ENCODE peak calls at places on chromosome 12, in nine cellular contexts. One of them, this sample, is unnamed.

GRCh38 chr12:120350576-120351350 is 18.2 kb downstream of the MSI1 start:
- DNase-seq in HTR-8/SVneo: no peak
- DNase-seq in fibroblast of lung: no peak
- DNase-seq in HS-27A: no peak
- DNase-seq in bronchial epithelial cell: no peak
- DNase-seq in COLO829: no peak
- DNase-seq in activated T-helper 1 cell treated with Interleukin-2 at 50 U/mL for 16 hours: no peak
- DNase-seq in stimulated activated CD4-positive, alpha-beta T cell treated with anti-CD3 and anti-CD28 coated beads, Interleukin-1b, Interleukin-23, amount 100 ng/mL, for 24 hours: no peak
- DNase-seq in germinal center: no peak
- DNase-seq in this sample: no peak

GRCh38 chr12:41014643-41015020 is 173.5 kb upstream of the PDZRN4 start:
- DNase-seq in HTR-8/SVneo: no peak
- DNase-seq in fibroblast of lung: no peak
- DNase-seq in HS-27A: peak
- DNase-seq in bronchial epithelial cell: peak
- DNase-seq in COLO829: peak
- DNase-seq in activated T-helper 1 cell treated with Interleukin-2 at 50 U/mL for 16 hours: no peak
- DNase-seq in stimulated activated CD4-positive, alpha-beta T cell treated with anti-CD3 and anti-CD28 coated beads, Interleukin-1b, Interleukin-23, amount 100 ng/mL, for 24 hours: no peak
- DNase-seq in germinal center: no peak
- DNase-seq in this sample: no peak

GRCh38 chr12:115294443-115295133 is 610.6 kb upstream of the TBX3 start:
- DNase-seq in HTR-8/SVneo: no peak
- DNase-seq in fibroblast of lung: peak
- DNase-seq in HS-27A: no peak
- DNase-seq in bronchial epithelial cell: peak
- DNase-seq in COLO829: no peak
- DNase-seq in activated T-helper 1 cell treated with Interleukin-2 at 50 U/mL for 16 hours: no peak
- DNase-seq in stimulated activated CD4-positive, alpha-beta T cell treated with anti-CD3 and anti-CD28 coated beads, Interleukin-1b, Interleukin-23, amount 100 ng/mL, for 24 hours: no peak
- DNase-seq in germinal center: no peak
- DNase-seq in this sample: no peak

GRCh38 chr12:51534216-51534615 is 56.8 kb upstream of the SCN8A start:
- DNase-seq in HTR-8/SVneo: no peak
- DNase-seq in fibroblast of lung: no peak
- DNase-seq in HS-27A: no peak
- DNase-seq in bronchial epithelial cell: no peak
- DNase-seq in COLO829: no peak
- DNase-seq in activated T-helper 1 cell treated with Interleukin-2 at 50 U/mL for 16 hours: no peak
- DNase-seq in stimulated activated CD4-positive, alpha-beta T cell treated with anti-CD3 and anti-CD28 coated beads, Interleukin-1b, Interleukin-23, amount 100 ng/mL, for 24 hours: no peak
- DNase-seq in germinal center: no peak
- DNase-seq in this sample: no peak

GRCh38 chr12:95653761-95654546 is 102.7 kb upstream of the USP44 start:
- DNase-seq in HTR-8/SVneo: peak
- DNase-seq in fibroblast of lung: peak
- DNase-seq in HS-27A: no peak
- DNase-seq in bronchial epithelial cell: peak
- DNase-seq in COLO829: no peak
- DNase-seq in activated T-helper 1 cell treated with Interleukin-2 at 50 U/mL for 16 hours: no peak
- DNase-seq in stimulated activated CD4-positive, alpha-beta T cell treated with anti-CD3 and anti-CD28 coated beads, Interleukin-1b, Interleukin-23, amount 100 ng/mL, for 24 hours: no peak
- DNase-seq in germinal center: peak
- DNase-seq in this sample: no peak

GRCh38 chr12:8031872-8032241 is 659 bp upstream of the FOXJ2 start:
- DNase-seq in HTR-8/SVneo: no peak
- DNase-seq in fibroblast of lung: peak
- DNase-seq in HS-27A: no peak
- DNase-seq in bronchial epithelial cell: no peak
- DNase-seq in COLO829: no peak
- DNase-seq in activated T-helper 1 cell treated with Interleukin-2 at 50 U/mL for 16 hours: no peak
- DNase-seq in stimulated activated CD4-positive, alpha-beta T cell treated with anti-CD3 and anti-CD28 coated beads, Interleukin-1b, Interleukin-23, amount 100 ng/mL, for 24 hours: no peak
- DNase-seq in germinal center: no peak
- DNase-seq in this sample: no peak

GRCh38 chr12:4009979-4010704 is 136.9 kb upstream of the PARP11 start:
- DNase-seq in HTR-8/SVneo: no peak
- DNase-seq in fibroblast of lung: no peak
- DNase-seq in HS-27A: no peak
- DNase-seq in bronchial epithelial cell: no peak
- DNase-seq in COLO829: no peak
- DNase-seq in activated T-helper 1 cell treated with Interleukin-2 at 50 U/mL for 16 hours: no peak
- DNase-seq in stimulated activated CD4-positive, alpha-beta T cell treated with anti-CD3 and anti-CD28 coated beads, Interleukin-1b, Interleukin-23, amount 100 ng/mL, for 24 hours: no peak
- DNase-seq in germinal center: no peak
- DNase-seq in this sample: no peak

GRCh38 chr12:93322784-93323183 is 54.9 kb upstream of the NUDT4 start:
- DNase-seq in HTR-8/SVneo: peak
- DNase-seq in fibroblast of lung: no peak
- DNase-seq in HS-27A: no peak
- DNase-seq in bronchial epithelial cell: peak
- DNase-seq in COLO829: no peak
- DNase-seq in activated T-helper 1 cell treated with Interleukin-2 at 50 U/mL for 16 hours: no peak
- DNase-seq in stimulated activated CD4-positive, alpha-beta T cell treated with anti-CD3 and anti-CD28 coated beads, Interleukin-1b, Interleukin-23, amount 100 ng/mL, for 24 hours: no peak
- DNase-seq in germinal center: no peak
- DNase-seq in this sample: no peak

GRCh38 chr12:57341275-57341990 is 89.4 kb downstream of the R3HDM2 start:
- DNase-seq in HTR-8/SVneo: no peak
- DNase-seq in fibroblast of lung: no peak
- DNase-seq in HS-27A: no peak
- DNase-seq in bronchial epithelial cell: peak
- DNase-seq in COLO829: no peak
- DNase-seq in activated T-helper 1 cell treated with Interleukin-2 at 50 U/mL for 16 hours: no peak
- DNase-seq in stimulated activated CD4-positive, alpha-beta T cell treated with anti-CD3 and anti-CD28 coated beads, Interleukin-1b, Interleukin-23, amount 100 ng/mL, for 24 hours: no peak
- DNase-seq in germinal center: no peak
- DNase-seq in this sample: no peak

GRCh38 chr12:49296034-49296835 is 1.3 kb downstream of the PRPH start:
- DNase-seq in HTR-8/SVneo: peak
- DNase-seq in fibroblast of lung: no peak
- DNase-seq in HS-27A: no peak
- DNase-seq in bronchial epithelial cell: peak
- DNase-seq in COLO829: peak
- DNase-seq in activated T-helper 1 cell treated with Interleukin-2 at 50 U/mL for 16 hours: peak
- DNase-seq in stimulated activated CD4-positive, alpha-beta T cell treated with anti-CD3 and anti-CD28 coated beads, Interleukin-1b, Interleukin-23, amount 100 ng/mL, for 24 hours: peak
- DNase-seq in germinal center: peak
- DNase-seq in this sample: no peak

GRCh38 chr12:6177593-6178358 is 22.4 kb upstream of the CD9 start:
- DNase-seq in HTR-8/SVneo: no peak
- DNase-seq in fibroblast of lung: no peak
- DNase-seq in HS-27A: no peak
- DNase-seq in bronchial epithelial cell: no peak
- DNase-seq in COLO829: no peak
- DNase-seq in activated T-helper 1 cell treated with Interleukin-2 at 50 U/mL for 16 hours: no peak
- DNase-seq in stimulated activated CD4-positive, alpha-beta T cell treated with anti-CD3 and anti-CD28 coated beads, Interleukin-1b, Interleukin-23, amount 100 ng/mL, for 24 hours: no peak
- DNase-seq in germinal center: no peak
- DNase-seq in this sample: no peak

GRCh38 chr12:13195848-13196301 is 651 bp upstream of the EMP1 start:
- DNase-seq in HTR-8/SVneo: no peak
- DNase-seq in fibroblast of lung: peak
- DNase-seq in HS-27A: no peak
- DNase-seq in bronchial epithelial cell: no peak
- DNase-seq in COLO829: no peak
- DNase-seq in activated T-helper 1 cell treated with Interleukin-2 at 50 U/mL for 16 hours: no peak
- DNase-seq in stimulated activated CD4-positive, alpha-beta T cell treated with anti-CD3 and anti-CD28 coated beads, Interleukin-1b, Interleukin-23, amount 100 ng/mL, for 24 hours: no peak
- DNase-seq in germinal center: no peak
- DNase-seq in this sample: no peak

GRCh38 chr12:64459388-64460024 is 7.6 kb downstream of the TBK1 start:
- DNase-seq in HTR-8/SVneo: no peak
- DNase-seq in fibroblast of lung: no peak
- DNase-seq in HS-27A: no peak
- DNase-seq in bronchial epithelial cell: no peak
- DNase-seq in COLO829: no peak
- DNase-seq in activated T-helper 1 cell treated with Interleukin-2 at 50 U/mL for 16 hours: no peak
- DNase-seq in stimulated activated CD4-positive, alpha-beta T cell treated with anti-CD3 and anti-CD28 coated beads, Interleukin-1b, Interleukin-23, amount 100 ng/mL, for 24 hours: no peak
- DNase-seq in germinal center: peak
- DNase-seq in this sample: no peak

GRCh38 chr12:20268121-20268732 is 100.1 kb upstream of the PDE3A start:
- DNase-seq in HTR-8/SVneo: no peak
- DNase-seq in fibroblast of lung: peak
- DNase-seq in HS-27A: peak
- DNase-seq in bronchial epithelial cell: peak
- DNase-seq in COLO829: no peak
- DNase-seq in activated T-helper 1 cell treated with Interleukin-2 at 50 U/mL for 16 hours: no peak
- DNase-seq in stimulated activated CD4-positive, alpha-beta T cell treated with anti-CD3 and anti-CD28 coated beads, Interleukin-1b, Interleukin-23, amount 100 ng/mL, for 24 hours: no peak
- DNase-seq in germinal center: no peak
- DNase-seq in this sample: no peak

GRCh38 chr12:6059860-6060565 is 64.5 kb downstream of the VWF start:
- DNase-seq in HTR-8/SVneo: no peak
- DNase-seq in fibroblast of lung: no peak
- DNase-seq in HS-27A: no peak
- DNase-seq in bronchial epithelial cell: no peak
- DNase-seq in COLO829: no peak
- DNase-seq in activated T-helper 1 cell treated with Interleukin-2 at 50 U/mL for 16 hours: no peak
- DNase-seq in stimulated activated CD4-positive, alpha-beta T cell treated with anti-CD3 and anti-CD28 coated beads, Interleukin-1b, Interleukin-23, amount 100 ng/mL, for 24 hours: no peak
- DNase-seq in germinal center: no peak
- DNase-seq in this sample: no peak

GRCh38 chr12:81558031-81558430 is 201.1 kb downstream of the PPFIA2 start:
- DNase-seq in HTR-8/SVneo: no peak
- DNase-seq in fibroblast of lung: peak
- DNase-seq in HS-27A: no peak
- DNase-seq in bronchial epithelial cell: peak
- DNase-seq in COLO829: peak
- DNase-seq in activated T-helper 1 cell treated with Interleukin-2 at 50 U/mL for 16 hours: no peak
- DNase-seq in stimulated activated CD4-positive, alpha-beta T cell treated with anti-CD3 and anti-CD28 coated beads, Interleukin-1b, Interleukin-23, amount 100 ng/mL, for 24 hours: no peak
- DNase-seq in germinal center: no peak
- DNase-seq in this sample: no peak

GRCh38 chr12:75478395-75478794 is 2.2 kb upstream of the GLIPR1 start:
- DNase-seq in HTR-8/SVneo: no peak
- DNase-seq in fibroblast of lung: peak
- DNase-seq in HS-27A: no peak
- DNase-seq in bronchial epithelial cell: peak
- DNase-seq in COLO829: no peak
- DNase-seq in activated T-helper 1 cell treated with Interleukin-2 at 50 U/mL for 16 hours: no peak
- DNase-seq in stimulated activated CD4-positive, alpha-beta T cell treated with anti-CD3 and anti-CD28 coated beads, Interleukin-1b, Interleukin-23, amount 100 ng/mL, for 24 hours: no peak
- DNase-seq in germinal center: peak
- DNase-seq in this sample: no peak

GRCh38 chr12:71686658-71687025 is 760 bp downstream of the TMEM19 start:
- DNase-seq in HTR-8/SVneo: no peak
- DNase-seq in fibroblast of lung: peak
- DNase-seq in HS-27A: no peak
- DNase-seq in bronchial epithelial cell: peak
- DNase-seq in COLO829: no peak
- DNase-seq in activated T-helper 1 cell treated with Interleukin-2 at 50 U/mL for 16 hours: no peak
- DNase-seq in stimulated activated CD4-positive, alpha-beta T cell treated with anti-CD3 and anti-CD28 coated beads, Interleukin-1b, Interleukin-23, amount 100 ng/mL, for 24 hours: no peak
- DNase-seq in germinal center: peak
- DNase-seq in this sample: no peak

GRCh38 chr12:5003025-5003666 is 40.5 kb upstream of the KCNA5 start:
- DNase-seq in HTR-8/SVneo: peak
- DNase-seq in fibroblast of lung: peak
- DNase-seq in HS-27A: peak
- DNase-seq in bronchial epithelial cell: peak
- DNase-seq in COLO829: peak
- DNase-seq in activated T-helper 1 cell treated with Interleukin-2 at 50 U/mL for 16 hours: no peak
- DNase-seq in stimulated activated CD4-positive, alpha-beta T cell treated with anti-CD3 and anti-CD28 coated beads, Interleukin-1b, Interleukin-23, amount 100 ng/mL, for 24 hours: peak
- DNase-seq in germinal center: peak
- DNase-seq in this sample: peak

GRCh38 chr12:123019841-123020138 is 39.3 kb downstream of the ARL6IP4 start:
- DNase-seq in HTR-8/SVneo: no peak
- DNase-seq in fibroblast of lung: no peak
- DNase-seq in HS-27A: no peak
- DNase-seq in bronchial epithelial cell: no peak
- DNase-seq in COLO829: no peak
- DNase-seq in activated T-helper 1 cell treated with Interleukin-2 at 50 U/mL for 16 hours: no peak
- DNase-seq in stimulated activated CD4-positive, alpha-beta T cell treated with anti-CD3 and anti-CD28 coated beads, Interleukin-1b, Interleukin-23, amount 100 ng/mL, for 24 hours: no peak
- DNase-seq in germinal center: no peak
- DNase-seq in this sample: no peak

GRCh38 chr12:119181202-119181601 is 2.5 kb downstream of the HSPB8 start:
- DNase-seq in HTR-8/SVneo: no peak
- DNase-seq in fibroblast of lung: no peak
- DNase-seq in HS-27A: no peak
- DNase-seq in bronchial epithelial cell: no peak
- DNase-seq in COLO829: no peak
- DNase-seq in activated T-helper 1 cell treated with Interleukin-2 at 50 U/mL for 16 hours: no peak
- DNase-seq in stimulated activated CD4-positive, alpha-beta T cell treated with anti-CD3 and anti-CD28 coated beads, Interleukin-1b, Interleukin-23, amount 100 ng/mL, for 24 hours: no peak
- DNase-seq in germinal center: no peak
- DNase-seq in this sample: no peak

GRCh38 chr12:103901518-103902173 is 28.6 kb upstream of the HSP90B1 start:
- DNase-seq in HTR-8/SVneo: no peak
- DNase-seq in fibroblast of lung: no peak
- DNase-seq in HS-27A: no peak
- DNase-seq in bronchial epithelial cell: no peak
- DNase-seq in COLO829: no peak
- DNase-seq in activated T-helper 1 cell treated with Interleukin-2 at 50 U/mL for 16 hours: peak
- DNase-seq in stimulated activated CD4-positive, alpha-beta T cell treated with anti-CD3 and anti-CD28 coated beads, Interleukin-1b, Interleukin-23, amount 100 ng/mL, for 24 hours: no peak
- DNase-seq in germinal center: no peak
- DNase-seq in this sample: no peak

GRCh38 chr12:11576104-11576503 is 73.4 kb upstream of the ETV6 start:
- DNase-seq in HTR-8/SVneo: no peak
- DNase-seq in fibroblast of lung: peak
- DNase-seq in HS-27A: peak
- DNase-seq in bronchial epithelial cell: peak
- DNase-seq in COLO829: no peak
- DNase-seq in activated T-helper 1 cell treated with Interleukin-2 at 50 U/mL for 16 hours: no peak
- DNase-seq in stimulated activated CD4-positive, alpha-beta T cell treated with anti-CD3 and anti-CD28 coated beads, Interleukin-1b, Interleukin-23, amount 100 ng/mL, for 24 hours: peak
- DNase-seq in germinal center: no peak
- DNase-seq in this sample: no peak

GRCh38 chr12:176321-177181 is 37.4 kb downstream of the SLC6A12 start:
- DNase-seq in HTR-8/SVneo: peak
- DNase-seq in fibroblast of lung: peak
- DNase-seq in HS-27A: no peak
- DNase-seq in bronchial epithelial cell: no peak
- DNase-seq in COLO829: no peak
- DNase-seq in activated T-helper 1 cell treated with Interleukin-2 at 50 U/mL for 16 hours: no peak
- DNase-seq in stimulated activated CD4-positive, alpha-beta T cell treated with anti-CD3 and anti-CD28 coated beads, Interleukin-1b, Interleukin-23, amount 100 ng/mL, for 24 hours: no peak
- DNase-seq in germinal center: no peak
- DNase-seq in this sample: no peak

This sample was measured in Panc1.